ENCODE peak calls at places on chromosome 11, in eight cellular contexts. One of them, this sample, is unnamed.

GRCh38 chr11:6219359-6219758 is 14.0 kb downstream of the C11orf42 start:
- DNase-seq in A549: peak; percentile 25
- DNase-seq in ovary: no peak
- DNase-seq in endothelial cell of umbilical vein: peak; percentile 65
- DNase-seq in right lobe of liver: no peak
- DNase-seq in HFF-Myc: peak; percentile 65
- DNase-seq in fibroblast of the aortic adventitia: peak; percentile 93
- DNase-seq in nephron progenitor cell: no peak
- DNase-seq in this sample: no peak

GRCh38 chr11:2535673-2536439 is 91.0 kb downstream of the KCNQ1 start:
- DNase-seq in A549: no peak
- DNase-seq in nephron progenitor cell: no peak
- DNase-seq in fibroblast of the aortic adventitia: no peak
- DNase-seq in right lobe of liver: peak; percentile 48
- DNase-seq in HFF-Myc: no peak
- DNase-seq in ovary: no peak
- DNase-seq in endothelial cell of umbilical vein: no peak
- DNase-seq in this sample: no peak

GRCh38 chr11:96256213-96256580 is 86.8 kb downstream of the MAML2 start:
- DNase-seq in HFF-Myc: no peak
- DNase-seq in right lobe of liver: no peak
- DNase-seq in fibroblast of the aortic adventitia: no peak
- DNase-seq in ovary: no peak
- DNase-seq in nephron progenitor cell: no peak
- DNase-seq in endothelial cell of umbilical vein: no peak
- DNase-seq in A549: no peak
- DNase-seq in this sample: no peak

GRCh38 chr11:35424157-35424945 is 5.0 kb upstream of the SLC1A2 start:
- DNase-seq in ovary: no peak
- DNase-seq in A549: no peak
- DNase-seq in nephron progenitor cell: no peak
- DNase-seq in endothelial cell of umbilical vein: no peak
- DNase-seq in right lobe of liver: no peak
- DNase-seq in HFF-Myc: no peak
- DNase-seq in fibroblast of the aortic adventitia: peak; percentile 56
- DNase-seq in this sample: no peak

GRCh38 chr11:12540075-12540685 is 134.0 kb upstream of the TEAD1 start:
- DNase-seq in endothelial cell of umbilical vein: no peak
- DNase-seq in ovary: no peak
- DNase-seq in fibroblast of the aortic adventitia: peak; percentile 56
- DNase-seq in right lobe of liver: no peak
- DNase-seq in nephron progenitor cell: no peak
- DNase-seq in A549: peak; percentile 38
- DNase-seq in HFF-Myc: no peak
- DNase-seq in this sample: no peak

GRCh38 chr11:95680169-95680929 is 109.2 kb downstream of the FAM76B start:
- DNase-seq in A549: peak; percentile 16
- DNase-seq in ovary: no peak
- DNase-seq in HFF-Myc: peak; percentile 12
- DNase-seq in nephron progenitor cell: no peak
- DNase-seq in endothelial cell of umbilical vein: peak; percentile 29
- DNase-seq in fibroblast of the aortic adventitia: peak; percentile 95
- DNase-seq in right lobe of liver: no peak
- DNase-seq in this sample: no peak

GRCh38 chr11:16059332-16059731 is 297.0 kb downstream of the SOX6 start:
- DNase-seq in ovary: no peak
- DNase-seq in nephron progenitor cell: no peak
- DNase-seq in fibroblast of the aortic adventitia: no peak
- DNase-seq in right lobe of liver: no peak
- DNase-seq in A549: no peak
- DNase-seq in HFF-Myc: no peak
- DNase-seq in endothelial cell of umbilical vein: no peak
- DNase-seq in this sample: no peak

GRCh38 chr11:124725719-124726105 is 14.0 kb upstream of the NRGN start:
- DNase-seq in A549: no peak
- DNase-seq in HFF-Myc: no peak
- DNase-seq in endothelial cell of umbilical vein: peak; percentile 75
- DNase-seq in ovary: no peak
- DNase-seq in nephron progenitor cell: no peak
- DNase-seq in fibroblast of the aortic adventitia: peak; percentile 54
- DNase-seq in right lobe of liver: no peak
- DNase-seq in this sample: no peak

GRCh38 chr11:102323542-102324261 is 6.4 kb downstream of the BIRC3 start:
- DNase-seq in right lobe of liver: no peak
- DNase-seq in ovary: no peak
- DNase-seq in endothelial cell of umbilical vein: no peak
- DNase-seq in nephron progenitor cell: no peak
- DNase-seq in A549: no peak
- DNase-seq in HFF-Myc: no peak
- DNase-seq in fibroblast of the aortic adventitia: peak; percentile 70
- DNase-seq in this sample: no peak

GRCh38 chr11:121595717-121596156 is 143.0 kb upstream of the SORL1-AS1 start:
- DNase-seq in right lobe of liver: no peak
- DNase-seq in nephron progenitor cell: no peak
- DNase-seq in fibroblast of the aortic adventitia: peak; percentile 100
- DNase-seq in HFF-Myc: peak; percentile 98
- DNase-seq in A549: peak; percentile 51
- DNase-seq in ovary: no peak
- DNase-seq in endothelial cell of umbilical vein: no peak
- DNase-seq in this sample: no peak

GRCh38 chr11:85787809-85788805 is 22.8 kb downstream of the SYTL2 start:
- DNase-seq in A549: peak; percentile 95
- DNase-seq in nephron progenitor cell: no peak
- DNase-seq in HFF-Myc: no peak
- DNase-seq in ovary: no peak
- DNase-seq in fibroblast of the aortic adventitia: no peak
- DNase-seq in right lobe of liver: no peak
- DNase-seq in endothelial cell of umbilical vein: peak; percentile 23
- DNase-seq in this sample: no peak

GRCh38 chr11:132101861-132102260 is 731.4 kb downstream of the NTM start:
- DNase-seq in fibroblast of the aortic adventitia: peak; percentile 55
- DNase-seq in endothelial cell of umbilical vein: no peak
- DNase-seq in nephron progenitor cell: no peak
- DNase-seq in A549: no peak
- DNase-seq in ovary: no peak
- DNase-seq in HFF-Myc: no peak
- DNase-seq in right lobe of liver: no peak
- DNase-seq in this sample: no peak

GRCh38 chr11:72349616-72350218 is 84.6 kb downstream of the CLPB start:
- DNase-seq in ovary: peak; percentile 25
- DNase-seq in endothelial cell of umbilical vein: no peak
- DNase-seq in right lobe of liver: no peak
- DNase-seq in nephron progenitor cell: no peak
- DNase-seq in HFF-Myc: no peak
- DNase-seq in A549: no peak
- DNase-seq in fibroblast of the aortic adventitia: peak; percentile 19
- DNase-seq in this sample: no peak

GRCh38 chr11:74730601-74731260 is 495 bp downstream of the CHRDL2 start:
- DNase-seq in ovary: no peak
- DNase-seq in right lobe of liver: no peak
- DNase-seq in endothelial cell of umbilical vein: no peak
- DNase-seq in nephron progenitor cell: peak; percentile 22
- DNase-seq in A549: no peak
- DNase-seq in fibroblast of the aortic adventitia: no peak
- DNase-seq in HFF-Myc: no peak
- DNase-seq in this sample: no peak

GRCh38 chr11:134939905-134940304 is 527.9 kb upstream of the B3GAT1 start:
- DNase-seq in endothelial cell of umbilical vein: no peak
- DNase-seq in A549: no peak
- DNase-seq in right lobe of liver: no peak
- DNase-seq in nephron progenitor cell: peak; percentile 41
- DNase-seq in HFF-Myc: no peak
- DNase-seq in fibroblast of the aortic adventitia: no peak
- DNase-seq in ovary: no peak
- DNase-seq in this sample: no peak

GRCh38 chr11:2271077-2271326 is 614 bp upstream of the ASCL2 start:
- DNase-seq in HFF-Myc: no peak
- DNase-seq in A549: no peak
- DNase-seq in endothelial cell of umbilical vein: no peak
- DNase-seq in ovary: peak; percentile 5
- DNase-seq in right lobe of liver: peak; percentile 68
- DNase-seq in nephron progenitor cell: peak; percentile 35
- DNase-seq in fibroblast of the aortic adventitia: no peak
- DNase-seq in this sample: no peak

GRCh38 chr11:131916633-131917032 is 546.2 kb downstream of the NTM start:
- DNase-seq in A549: no peak
- DNase-seq in right lobe of liver: no peak
- DNase-seq in endothelial cell of umbilical vein: no peak
- DNase-seq in ovary: no peak
- DNase-seq in fibroblast of the aortic adventitia: no peak
- DNase-seq in nephron progenitor cell: no peak
- DNase-seq in HFF-Myc: peak; percentile 45
- DNase-seq in this sample: no peak

GRCh38 chr11:5691963-5692358 is 2.4 kb downstream of the TRIM22 start:
- DNase-seq in HFF-Myc: no peak
- DNase-seq in ovary: no peak
- DNase-seq in right lobe of liver: no peak
- DNase-seq in fibroblast of the aortic adventitia: no peak
- DNase-seq in endothelial cell of umbilical vein: no peak
- DNase-seq in A549: no peak
- DNase-seq in nephron progenitor cell: no peak
- DNase-seq in this sample: no peak

GRCh38 chr11:93662177-93662575 is 694 bp downstream of the CEP295 start:
- DNase-seq in endothelial cell of umbilical vein: no peak
- DNase-seq in right lobe of liver: no peak
- DNase-seq in nephron progenitor cell: no peak
- DNase-seq in ovary: no peak
- DNase-seq in A549: no peak
- DNase-seq in HFF-Myc: no peak
- DNase-seq in fibroblast of the aortic adventitia: no peak
- DNase-seq in this sample: no peak

GRCh38 chr11:117058761-117059233 is 39.4 kb downstream of the SIK3 start:
- DNase-seq in HFF-Myc: peak; percentile 91
- DNase-seq in nephron progenitor cell: no peak
- DNase-seq in endothelial cell of umbilical vein: peak; percentile 84
- DNase-seq in right lobe of liver: no peak
- DNase-seq in ovary: no peak
- DNase-seq in fibroblast of the aortic adventitia: peak; percentile 87
- DNase-seq in A549: no peak
- DNase-seq in this sample: no peak

GRCh38 chr11:72406536-72407507 is 27.5 kb downstream of the CLPB start:
- DNase-seq in right lobe of liver: no peak
- DNase-seq in fibroblast of the aortic adventitia: peak; percentile 32
- DNase-seq in endothelial cell of umbilical vein: no peak
- DNase-seq in ovary: no peak
- DNase-seq in nephron progenitor cell: no peak
- DNase-seq in HFF-Myc: no peak
- DNase-seq in A549: no peak
- DNase-seq in this sample: no peak

DNA sequence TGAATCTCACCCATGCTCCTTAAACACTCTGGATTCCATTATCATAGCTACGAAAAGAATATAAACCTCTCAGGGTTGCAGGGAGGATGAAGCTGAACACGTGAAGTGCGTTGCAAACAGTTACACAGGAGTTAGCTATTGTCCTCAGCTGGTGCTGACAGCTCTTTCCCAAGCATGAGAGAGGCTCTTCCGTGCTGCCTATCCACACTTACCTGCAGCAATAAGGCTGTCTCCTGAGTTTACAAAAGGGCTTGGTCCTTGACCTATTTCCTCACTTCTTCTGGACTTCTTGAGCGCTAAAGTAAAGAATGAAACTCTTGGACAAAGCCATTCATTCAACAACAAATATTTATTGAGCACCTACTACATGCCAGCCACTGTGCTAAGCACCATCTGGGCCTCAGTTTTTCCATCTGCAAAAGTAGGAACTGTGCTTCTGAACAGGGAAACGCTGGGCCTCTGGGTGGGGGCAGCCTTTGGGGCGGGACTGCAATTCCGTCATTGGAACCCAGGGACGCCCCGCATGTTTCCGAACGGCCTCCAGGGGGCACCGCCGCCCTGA is 749 bp upstream of the ARL2 start:
- DNase-seq in nephron progenitor cell: peak; percentile 84
- DNase-seq in endothelial cell of umbilical vein: no peak
- DNase-seq in ovary: peak; percentile 88
- DNase-seq in fibroblast of the aortic adventitia: peak; percentile 86
- DNase-seq in HFF-Myc: peak; percentile 63
- DNase-seq in right lobe of liver: peak; percentile 91
- DNase-seq in A549: no peak
- DNase-seq in this sample: peak; percentile 66
- TF ChIP-seq CTCF in nephron progenitor cell: peak; percentile 61
- TF ChIP-seq CTCF in endothelial cell of umbilical vein: no peak
- TF ChIP-seq CTCF in ovary: no peak
- TF ChIP-seq CTCF in fibroblast of the aortic adventitia: peak; percentile 87
- TF ChIP-seq CTCF in HFF-Myc: peak; percentile 68
- TF ChIP-seq CTCF in right lobe of liver: peak; percentile 78
- TF ChIP-seq CTCF in A549: peak; percentile 53
- TF ChIP-seq CTCF in this sample: peak; percentile 67

GRCh38 chr11:90341986-90342385 is 119.1 kb upstream of the CHORDC1 start:
- DNase-seq in ovary: no peak
- DNase-seq in nephron progenitor cell: no peak
- DNase-seq in A549: no peak
- DNase-seq in endothelial cell of umbilical vein: no peak
- DNase-seq in HFF-Myc: no peak
- DNase-seq in fibroblast of the aortic adventitia: no peak
- DNase-seq in right lobe of liver: no peak
- DNase-seq in this sample: no peak
- TF ChIP-seq CTCF in ovary: no peak
- TF ChIP-seq CTCF in nephron progenitor cell: no peak
- TF ChIP-seq CTCF in A549: no peak
- TF ChIP-seq CTCF in endothelial cell of umbilical vein: no peak
- TF ChIP-seq CTCF in HFF-Myc: no peak
- TF ChIP-seq CTCF in fibroblast of the aortic adventitia: no peak
- TF ChIP-seq CTCF in right lobe of liver: no peak
- TF ChIP-seq CTCF in this sample: no peak

GRCh38 chr11:25970726-25971508 is 361.0 kb upstream of the ANO3 start:
- DNase-seq in HFF-Myc: no peak
- DNase-seq in ovary: no peak
- DNase-seq in fibroblast of the aortic adventitia: no peak
- DNase-seq in endothelial cell of umbilical vein: no peak
- DNase-seq in right lobe of liver: no peak
- DNase-seq in nephron progenitor cell: no peak
- DNase-seq in A549: peak; percentile 1
- DNase-seq in this sample: no peak
- TF ChIP-seq CTCF in HFF-Myc: peak; percentile 23
- TF ChIP-seq CTCF in ovary: no peak
- TF ChIP-seq CTCF in fibroblast of the aortic adventitia: peak; percentile 24
- TF ChIP-seq CTCF in endothelial cell of umbilical vein: peak; percentile 13
- TF ChIP-seq CTCF in right lobe of liver: peak; percentile 19
- TF ChIP-seq CTCF in nephron progenitor cell: peak; percentile 27
- TF ChIP-seq CTCF in A549: peak; percentile 11
- TF ChIP-seq CTCF in this sample: peak; percentile 41

DNA sequence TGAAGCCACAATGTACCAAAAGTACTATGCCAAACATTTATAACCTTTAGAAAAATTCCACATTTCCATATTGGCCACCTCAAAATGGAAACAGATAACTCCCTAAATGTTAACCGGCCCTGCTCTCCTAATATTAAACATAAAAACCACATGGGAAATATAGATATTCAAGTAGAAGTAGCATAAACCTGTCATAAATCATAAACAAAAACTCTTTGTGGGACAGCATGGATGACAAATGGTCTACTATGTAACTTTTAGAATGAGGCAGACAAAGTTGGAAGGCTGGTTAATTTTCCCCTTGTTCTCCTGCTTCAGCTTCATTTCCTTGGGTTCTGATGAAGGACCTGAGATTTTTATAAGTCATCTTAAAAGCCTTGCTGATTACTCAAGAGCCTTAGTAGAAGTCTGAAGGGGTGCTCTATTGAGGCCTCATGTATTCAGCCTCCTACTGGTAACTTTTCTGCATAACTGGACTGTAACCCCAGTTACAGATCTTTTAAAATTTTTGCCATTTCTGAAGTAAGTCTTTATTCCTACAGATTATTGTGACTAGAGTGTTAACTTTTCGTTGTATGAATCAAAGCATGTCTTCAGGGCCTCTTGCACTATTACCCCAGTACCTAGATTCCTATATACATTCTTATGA is 116.4 kb downstream of the STIM1 start:
- DNase-seq in ovary: no peak
- DNase-seq in endothelial cell of umbilical vein: no peak
- DNase-seq in nephron progenitor cell: no peak
- DNase-seq in HFF-Myc: no peak
- DNase-seq in right lobe of liver: no peak
- DNase-seq in fibroblast of the aortic adventitia: peak; percentile 38
- DNase-seq in A549: peak; percentile 26
- DNase-seq in this sample: no peak
- TF ChIP-seq CTCF in ovary: no peak
- TF ChIP-seq CTCF in endothelial cell of umbilical vein: no peak
- TF ChIP-seq CTCF in nephron progenitor cell: no peak
- TF ChIP-seq CTCF in HFF-Myc: no peak
- TF ChIP-seq CTCF in right lobe of liver: no peak
- TF ChIP-seq CTCF in fibroblast of the aortic adventitia: peak; percentile 22
- TF ChIP-seq CTCF in A549: no peak
- TF ChIP-seq CTCF in this sample: no peak

This sample was measured in GM12864.